ENCODE peak calls at places on chromosomes 5 and 9, in six cellular contexts. E is AG04449, C is SHP77, I is MM.1S, Z is GM12891, V is Karpas-422. J is an unnamed sample.

GRCh38 chr5:5105531-5105930 is 34.6 kb upstream of the ADAMTS16 start:
- DNase-seq in I (no peak), C (no peak), V (no peak), Z (no peak), E (no peak), J (no peak)

GRCh38 chr9:33139421-33140228 is 27.5 kb downstream of the B4GALT1 start:
- DNase-seq in I (no peak), E (no peak), V (no peak), C (peak), Z (no peak), J (no peak)

GRCh38 chr5:111507276-111507675 is 5.1 kb downstream of the STARD4 start:
- DNase-seq in C (no peak), I (no peak), E (no peak), Z (no peak), V (no peak), J (no peak)

GRCh38 chr5:7842531-7842930 is 8.4 kb downstream of the CFAP90 start:
- DNase-seq in V (no peak), I (no peak), C (no peak), Z (no peak), E (no peak), J (no peak)

GRCh38 chr5:170333161-170333909 is 35.8 kb upstream of the LCP2 start:
- DNase-seq in C (no peak), I (peak), E (no peak), V (no peak), Z (no peak), J (no peak)

GRCh38 chr9:78491402-78491801 is 194.5 kb downstream of the PSAT1 start:
- DNase-seq in E (no peak), Z (no peak), I (no peak), V (no peak), C (no peak), J (no peak)

GRCh38 chr5:72064801-72065570 is 42.3 kb upstream of the MAP1B start:
- DNase-seq in C (no peak), V (no peak), E (no peak), I (no peak), Z (no peak), J (no peak)

GRCh38 chr5:59600998-59601397 is 292.5 kb downstream of the PDE4D start:
- DNase-seq in Z (no peak), V (no peak), I (no peak), C (no peak), E (no peak), J (no peak)

GRCh38 chr9:20558609-20559016 is 63.7 kb downstream of the MLLT3 start:
- DNase-seq in E (peak), I (no peak), C (no peak), Z (no peak), V (no peak), J (no peak)

GRCh38 chr5:165881259-165881658 is 2375.8 kb downstream of the MAT2B start:
- DNase-seq in I (peak), V (no peak), Z (no peak), E (no peak), C (no peak), J (peak)

GRCh38 chr9:130172858-130173461 is 756 bp downstream of the NCS1 start:
- DNase-seq in E (no peak), V (no peak), C (no peak), I (no peak), Z (no peak), J (no peak)

GRCh38 chr9:6944896-6945295 is 187.1 kb downstream of the KDM4C start:
- DNase-seq in V (no peak), Z (no peak), I (no peak), E (no peak), C (no peak), J (no peak)

GRCh38 chr5:179275941-179276837 is 69.1 kb downstream of the ADAMTS2 start:
- DNase-seq in E (peak), C (no peak), I (no peak), Z (no peak), V (no peak), J (no peak)

GRCh38 chr9:5947912-5948311 is 57.2 kb downstream of the MLANA start:
- DNase-seq in Z (no peak), I (peak), E (no peak), C (no peak), V (peak), J (no peak)

GRCh38 chr9:127595606-127596005 is 16.5 kb upstream of the STXBP1 start:
- DNase-seq in I (no peak), C (no peak), E (no peak), Z (no peak), V (no peak), J (no peak)

GRCh38 chr5:28165116-28165515 is 1126.7 kb upstream of the CDH9 start:
- DNase-seq in C (no peak), Z (no peak), V (no peak), E (no peak), I (no peak), J (no peak)

GRCh38 chr5:62477801-62478200 is 65.2 kb downstream of the IPO11 start:
- DNase-seq in V (no peak), E (no peak), I (no peak), Z (no peak), C (no peak), J (no peak)

GRCh38 chr9:4126184-4126865 is 173.5 kb downstream of the GLIS3 start:
- DNase-seq in C (no peak), Z (no peak), I (no peak), E (no peak), V (no peak), J (no peak)

GRCh38 chr5:66616495-66617222 is 20.5 kb downstream of the MAST4 start:
- DNase-seq in Z (no peak), I (no peak), E (no peak), V (no peak), C (no peak), J (no peak)

GRCh38 chr5:107377277-107377609 is 293.5 kb downstream of the EFNA5 start:
- DNase-seq in E (no peak), I (no peak), Z (no peak), V (no peak), C (no peak), J (no peak)

GRCh38 chr9:110671849-110672248 is 3.3 kb downstream of the MUSK start:
- DNase-seq in C (no peak), Z (no peak), I (no peak), E (no peak), V (no peak), J (no peak)

GRCh38 chr5:175867587-175868347 is 3.6 kb upstream of the CPLX2 start:
- DNase-seq in E (no peak), V (peak), C (peak), I (no peak), Z (no peak), J (peak)

GRCh38 chr5:67673618-67674017 is 477.0 kb upstream of the CD180 start:
- DNase-seq in V (no peak), I (no peak), C (no peak), Z (no peak), E (no peak), J (no peak)

GRCh38 chr5:145244251-145244650 is 590.9 kb downstream of the PRELID2 start:
- DNase-seq in E (no peak), I (no peak), Z (no peak), C (no peak), V (no peak), J (no peak)

GRCh38 chr9:95444160-95444559 is 72.6 kb downstream of the PTCH1 start:
- DNase-seq in E (no peak), I (no peak), V (no peak), Z (no peak), C (no peak), J (no peak)

GRCh38 chr5:81121836-81122235 is 111.3 kb upstream of the CKMT2 start:
- DNase-seq in I (peak), C (no peak), Z (no peak), E (no peak), V (no peak), J (no peak)

GRCh38 chr5:98510601-98511000 is 262.9 kb upstream of the RGMB start:
- DNase-seq in I (no peak), E (no peak), C (no peak), Z (no peak), V (no peak), J (no peak)

GRCh38 chr5:124661317-124662141 is 84.9 kb downstream of the ZNF608 start:
- DNase-seq in C (peak), I (no peak), V (no peak), E (peak), Z (no peak), J (no peak)

GRCh38 chr9:114472765-114473446 is 32.4 kb downstream of the WHRN start:
- DNase-seq in Z (no peak), C (no peak), I (no peak), E (no peak), V (no peak), J (no peak)

GRCh38 chr5:1779021-1779680 is 20.5 kb downstream of the MRPL36 start:
- DNase-seq in V (no peak), I (no peak), C (no peak), Z (no peak), E (no peak), J (no peak)

GRCh38 chr5:132001647-132002561 is 9.6 kb downstream of the ACSL6 start:
- DNase-seq in E (no peak), Z (no peak), C (no peak), V (no peak), I (no peak), J (no peak)

GRCh38 chr5:67147768-67148167 is 48.8 kb downstream of the CD180 start:
- DNase-seq in V (no peak), I (no peak), C (no peak), E (no peak), Z (no peak), J (no peak)

GRCh38 chr9:77735515-77735914 is 87.4 kb upstream of the GNA14 start:
- DNase-seq in Z (no peak), I (no peak), V (no peak), C (no peak), E (no peak), J (no peak)

GRCh38 chr9:16721972-16722371 is 148.5 kb downstream of the BNC2 start:
- DNase-seq in I (no peak), Z (no peak), C (no peak), E (no peak), V (no peak), J (no peak)

GRCh38 chr9:70079364-70080103 is 35.9 kb downstream of the MAMDC2 start:
- DNase-seq in V (no peak), I (peak), Z (no peak), E (no peak), C (peak), J (no peak)

GRCh38 chr5:176188085-176188484 is 50.1 kb upstream of the SIMC1 start:
- DNase-seq in I (no peak), C (no peak), Z (no peak), E (no peak), V (no peak), J (no peak)

J was measured in NAMALWA.